ENCODE peak calls at places on chromosomes 5 and 9, in eight cellular contexts. One of them, this sample, is unnamed.

GRCh38 chr5:73780297-73781080 is 154.5 kb downstream of the ARHGEF28 start:
- DNase-seq in mesenchymal stem cell: no peak
- DNase-seq in mammary epithelial cell: no peak
- DNase-seq in adrenal gland: no peak
- DNase-seq in GM23338: no peak
- DNase-seq in heart right ventricle: peak; percentile 23
- DNase-seq in HepG2: no peak
- DNase-seq in cardiac muscle cell: no peak
- DNase-seq in this sample: no peak

GRCh38 chr5:109411627-109412026 is 1.9 kb upstream of the PJA2 start:
- DNase-seq in mesenchymal stem cell: peak; percentile 97
- DNase-seq in mammary epithelial cell: peak; percentile 89
- DNase-seq in adrenal gland: no peak
- DNase-seq in GM23338: no peak
- DNase-seq in heart right ventricle: no peak
- DNase-seq in HepG2: no peak
- DNase-seq in cardiac muscle cell: no peak
- DNase-seq in this sample: peak; percentile 80

GRCh38 chr5:75337366-75338021 is 474 bp downstream of the HMGCR start:
- DNase-seq in mesenchymal stem cell: no peak
- DNase-seq in mammary epithelial cell: peak; percentile 14
- DNase-seq in adrenal gland: peak; percentile 64
- DNase-seq in GM23338: no peak
- DNase-seq in heart right ventricle: peak; percentile 23
- DNase-seq in HepG2: no peak
- DNase-seq in cardiac muscle cell: peak; percentile 62
- DNase-seq in this sample: peak; percentile 45

GRCh38 chr9:134525841-134526797 is 115.5 kb upstream of the COL5A1 start:
- DNase-seq in mesenchymal stem cell: peak; percentile 42
- DNase-seq in mammary epithelial cell: no peak
- DNase-seq in adrenal gland: no peak
- DNase-seq in GM23338: no peak
- DNase-seq in heart right ventricle: peak; percentile 55
- DNase-seq in HepG2: no peak
- DNase-seq in cardiac muscle cell: no peak
- DNase-seq in this sample: no peak

GRCh38 chr9:80504525-80505235 is 932.9 kb downstream of the TLE4 start:
- DNase-seq in mesenchymal stem cell: peak; percentile 34
- DNase-seq in mammary epithelial cell: no peak
- DNase-seq in adrenal gland: no peak
- DNase-seq in GM23338: no peak
- DNase-seq in heart right ventricle: no peak
- DNase-seq in HepG2: no peak
- DNase-seq in cardiac muscle cell: no peak
- DNase-seq in this sample: no peak

GRCh38 chr5:153546566-153546965 is 56.1 kb downstream of the GRIA1 start:
- DNase-seq in mesenchymal stem cell: no peak
- DNase-seq in mammary epithelial cell: peak; percentile 44
- DNase-seq in adrenal gland: no peak
- DNase-seq in GM23338: no peak
- DNase-seq in heart right ventricle: no peak
- DNase-seq in HepG2: no peak
- DNase-seq in cardiac muscle cell: no peak
- DNase-seq in this sample: no peak

GRCh38 chr9:134169166-134169565 is 4.8 kb upstream of the RNU6ATAC start:
- DNase-seq in mesenchymal stem cell: no peak
- DNase-seq in mammary epithelial cell: no peak
- DNase-seq in adrenal gland: no peak
- DNase-seq in GM23338: no peak
- DNase-seq in heart right ventricle: no peak
- DNase-seq in HepG2: no peak
- DNase-seq in cardiac muscle cell: no peak
- DNase-seq in this sample: no peak

GRCh38 chr5:139052975-139053374 is 145.2 kb downstream of the SIL1 start:
- DNase-seq in mesenchymal stem cell: no peak
- DNase-seq in mammary epithelial cell: no peak
- DNase-seq in adrenal gland: no peak
- DNase-seq in GM23338: peak; percentile 51
- DNase-seq in heart right ventricle: no peak
- DNase-seq in HepG2: no peak
- DNase-seq in cardiac muscle cell: no peak
- DNase-seq in this sample: no peak

GRCh38 chr9:76996700-76997099 is 22.8 kb upstream of the FOXB2 start:
- DNase-seq in mesenchymal stem cell: peak; percentile 30
- DNase-seq in mammary epithelial cell: no peak
- DNase-seq in adrenal gland: no peak
- DNase-seq in GM23338: peak; percentile 81
- DNase-seq in heart right ventricle: peak; percentile 25
- DNase-seq in HepG2: peak; percentile 12
- DNase-seq in cardiac muscle cell: peak; percentile 65
- DNase-seq in this sample: peak; percentile 4

GRCh38 chr5:159341914-159342313 is 11.6 kb upstream of the IL12B start:
- DNase-seq in mesenchymal stem cell: peak; percentile 77
- DNase-seq in mammary epithelial cell: peak; percentile 90
- DNase-seq in adrenal gland: peak; percentile 87
- DNase-seq in GM23338: no peak
- DNase-seq in heart right ventricle: peak; percentile 63
- DNase-seq in HepG2: peak; percentile 62
- DNase-seq in cardiac muscle cell: peak; percentile 45
- DNase-seq in this sample: peak; percentile 80

GRCh38 chr9:94164756-94165549 is 80.7 kb downstream of the PTPDC1 start:
- DNase-seq in mesenchymal stem cell: no peak
- DNase-seq in mammary epithelial cell: no peak
- DNase-seq in adrenal gland: no peak
- DNase-seq in GM23338: no peak
- DNase-seq in heart right ventricle: no peak
- DNase-seq in HepG2: no peak
- DNase-seq in cardiac muscle cell: no peak
- DNase-seq in this sample: no peak

GRCh38 chr9:137411670-137412380 is 11.1 kb downstream of the EXD3 start:
- DNase-seq in mesenchymal stem cell: peak; percentile 86
- DNase-seq in mammary epithelial cell: peak; percentile 82
- DNase-seq in adrenal gland: peak; percentile 80
- DNase-seq in GM23338: no peak
- DNase-seq in heart right ventricle: peak; percentile 89
- DNase-seq in HepG2: no peak
- DNase-seq in cardiac muscle cell: no peak
- DNase-seq in this sample: peak; percentile 88

GRCh38 chr9:91761362-91761761 is 188.7 kb downstream of the ROR2 start:
- DNase-seq in mesenchymal stem cell: no peak
- DNase-seq in mammary epithelial cell: no peak
- DNase-seq in adrenal gland: no peak
- DNase-seq in GM23338: no peak
- DNase-seq in heart right ventricle: no peak
- DNase-seq in HepG2: no peak
- DNase-seq in cardiac muscle cell: no peak
- DNase-seq in this sample: no peak

GRCh38 chr5:81035522-81035921 is 75.4 kb downstream of the RASGRF2 start:
- DNase-seq in mesenchymal stem cell: no peak
- DNase-seq in mammary epithelial cell: no peak
- DNase-seq in adrenal gland: no peak
- DNase-seq in GM23338: no peak
- DNase-seq in heart right ventricle: no peak
- DNase-seq in HepG2: no peak
- DNase-seq in cardiac muscle cell: no peak
- DNase-seq in this sample: no peak

GRCh38 chr5:115812372-115812771 is 4.1 kb downstream of the CDO1 start:
- DNase-seq in mesenchymal stem cell: no peak
- DNase-seq in mammary epithelial cell: no peak
- DNase-seq in adrenal gland: no peak
- DNase-seq in GM23338: no peak
- DNase-seq in heart right ventricle: no peak
- DNase-seq in HepG2: no peak
- DNase-seq in cardiac muscle cell: no peak
- DNase-seq in this sample: no peak

GRCh38 chr5:160507181-160507811 is 85.6 kb downstream of the PTTG1 start:
- DNase-seq in mesenchymal stem cell: no peak
- DNase-seq in mammary epithelial cell: peak; percentile 81
- DNase-seq in adrenal gland: no peak
- DNase-seq in GM23338: no peak
- DNase-seq in heart right ventricle: no peak
- DNase-seq in HepG2: no peak
- DNase-seq in cardiac muscle cell: no peak
- DNase-seq in this sample: no peak

GRCh38 chr5:11531805-11532204 is 372.4 kb downstream of the CTNND2 start:
- DNase-seq in mesenchymal stem cell: no peak
- DNase-seq in mammary epithelial cell: no peak
- DNase-seq in adrenal gland: no peak
- DNase-seq in GM23338: no peak
- DNase-seq in heart right ventricle: peak; percentile 8
- DNase-seq in HepG2: no peak
- DNase-seq in cardiac muscle cell: peak; percentile 21
- DNase-seq in this sample: no peak

DNA sequence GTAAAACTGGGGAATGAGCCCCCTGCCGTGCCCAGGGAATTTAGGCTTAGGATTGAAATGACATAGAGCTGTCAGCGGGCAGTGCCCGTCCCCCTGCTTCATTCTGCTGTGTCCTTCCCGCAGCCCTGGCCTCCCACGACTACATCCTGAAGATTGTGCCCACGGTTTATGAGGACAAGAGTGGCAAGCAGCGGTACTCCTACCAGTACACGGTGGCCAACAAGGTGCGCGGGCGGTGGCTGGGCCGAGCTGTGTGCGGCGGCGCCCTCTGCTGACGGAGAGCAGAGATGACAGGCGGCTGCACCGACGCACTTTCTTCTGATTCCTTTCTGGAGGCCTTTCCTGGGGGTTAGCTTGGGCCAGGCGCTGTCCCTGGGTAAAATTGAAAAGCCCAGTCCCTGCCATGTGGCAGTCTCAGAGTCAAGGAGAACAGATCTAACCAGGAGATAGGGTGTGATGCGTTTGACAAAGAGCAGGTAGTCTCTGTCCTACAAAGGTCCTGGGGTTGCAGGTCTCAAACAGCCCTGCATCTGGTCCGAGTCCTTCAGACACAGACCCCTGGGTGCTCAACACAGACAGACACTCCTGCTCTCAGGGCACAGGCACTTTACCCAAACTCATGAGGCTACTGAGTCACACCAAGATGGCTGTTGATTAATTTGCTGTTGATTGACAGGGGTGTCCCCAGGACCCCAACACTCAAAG is 26.8 kb upstream of the RPL26L1 start:
- DNase-seq in mesenchymal stem cell: peak; percentile 67
- DNase-seq in mammary epithelial cell: peak; percentile 40
- DNase-seq in adrenal gland: peak; percentile 71
- DNase-seq in GM23338: peak; percentile 79
- DNase-seq in heart right ventricle: peak; percentile 67
- DNase-seq in HepG2: peak; percentile 23
- DNase-seq in cardiac muscle cell: peak; percentile 80
- DNase-seq in this sample: peak; percentile 85
- H3K4me1 ChIP-seq in mesenchymal stem cell: peaks cover 15% of the 10 kb centered on the region
- H3K4me1 ChIP-seq in mammary epithelial cell: peaks cover 9% of the 10 kb centered on the region
- H3K4me1 ChIP-seq in adrenal gland: peaks cover 18% of the 10 kb centered on the region
- H3K4me1 ChIP-seq in GM23338: no peaks in the 10 kb centered on the region
- H3K4me1 ChIP-seq in heart right ventricle: peaks cover 26% of the 10 kb centered on the region
- H3K4me1 ChIP-seq in HepG2: no peaks in the 10 kb centered on the region
- H3K4me1 ChIP-seq in cardiac muscle cell: no peaks in the 10 kb centered on the region
- H3K4me1 ChIP-seq in this sample: peaks cover 46% of the 10 kb centered on the region

GRCh38 chr9:110752766-110753165 is 84.2 kb downstream of the MUSK start:
- DNase-seq in mesenchymal stem cell: peak; percentile 35
- DNase-seq in mammary epithelial cell: peak; percentile 95
- DNase-seq in adrenal gland: no peak
- DNase-seq in GM23338: no peak
- DNase-seq in heart right ventricle: no peak
- DNase-seq in HepG2: no peak
- DNase-seq in cardiac muscle cell: no peak
- DNase-seq in this sample: peak; percentile 65

GRCh38 chr9:110758201-110758600 is 89.6 kb downstream of the MUSK start:
- DNase-seq in mesenchymal stem cell: no peak
- DNase-seq in mammary epithelial cell: no peak
- DNase-seq in adrenal gland: no peak
- DNase-seq in GM23338: no peak
- DNase-seq in heart right ventricle: no peak
- DNase-seq in HepG2: no peak
- DNase-seq in cardiac muscle cell: no peak
- DNase-seq in this sample: no peak

GRCh38 chr9:110753734-110754231 is 85.2 kb downstream of the MUSK start:
- DNase-seq in mesenchymal stem cell: peak; percentile 47
- DNase-seq in mammary epithelial cell: peak; percentile 56
- DNase-seq in adrenal gland: no peak
- DNase-seq in GM23338: no peak
- DNase-seq in heart right ventricle: no peak
- DNase-seq in HepG2: no peak
- DNase-seq in cardiac muscle cell: no peak
- DNase-seq in this sample: no peak

GRCh38 chr9:110750272-110750671 is 81.7 kb downstream of the MUSK start:
- DNase-seq in mesenchymal stem cell: no peak
- DNase-seq in mammary epithelial cell: no peak
- DNase-seq in adrenal gland: no peak
- DNase-seq in GM23338: no peak
- DNase-seq in heart right ventricle: peak; percentile 18
- DNase-seq in HepG2: no peak
- DNase-seq in cardiac muscle cell: no peak
- DNase-seq in this sample: no peak

GRCh38 chr9:110755179-110755578 is 86.6 kb downstream of the MUSK start:
- DNase-seq in mesenchymal stem cell: no peak
- DNase-seq in mammary epithelial cell: peak; percentile 44
- DNase-seq in adrenal gland: no peak
- DNase-seq in GM23338: no peak
- DNase-seq in heart right ventricle: no peak
- DNase-seq in HepG2: no peak
- DNase-seq in cardiac muscle cell: no peak
- DNase-seq in this sample: no peak
- H3K4me1 ChIP-seq in mesenchymal stem cell: peaks cover 2% of the 10 kb centered on the region
- H3K4me1 ChIP-seq in mammary epithelial cell: peaks cover 20% of the 10 kb centered on the region
- H3K4me1 ChIP-seq in adrenal gland: no peaks in the 10 kb centered on the region
- H3K4me1 ChIP-seq in GM23338: no peaks in the 10 kb centered on the region
- H3K4me1 ChIP-seq in heart right ventricle: no peaks in the 10 kb centered on the region
- H3K4me1 ChIP-seq in HepG2: no peaks in the 10 kb centered on the region
- H3K4me1 ChIP-seq in cardiac muscle cell: no peaks in the 10 kb centered on the region
- H3K4me1 ChIP-seq in this sample: peaks cover 19% of the 10 kb centered on the region

GRCh38 chr5:1807479-1808185 is 6.4 kb downstream of the NDUFS6 start:
- DNase-seq in mesenchymal stem cell: no peak
- DNase-seq in mammary epithelial cell: no peak
- DNase-seq in adrenal gland: no peak
- DNase-seq in GM23338: no peak
- DNase-seq in heart right ventricle: no peak
- DNase-seq in HepG2: no peak
- DNase-seq in cardiac muscle cell: no peak
- DNase-seq in this sample: no peak
- H3K4me1 ChIP-seq in mesenchymal stem cell: peaks cover 9% of the 10 kb centered on the region
- H3K4me1 ChIP-seq in mammary epithelial cell: peaks cover 21% of the 10 kb centered on the region
- H3K4me1 ChIP-seq in adrenal gland: peaks cover under 1% of the 10 kb centered on the region
- H3K4me1 ChIP-seq in GM23338: no peaks in the 10 kb centered on the region
- H3K4me1 ChIP-seq in heart right ventricle: peaks cover 39% of the 10 kb centered on the region
- H3K4me1 ChIP-seq in HepG2: peaks cover 15% of the 10 kb centered on the region
- H3K4me1 ChIP-seq in cardiac muscle cell: peaks cover 30% of the 10 kb centered on the region
- H3K4me1 ChIP-seq in this sample: no peaks in the 10 kb centered on the region

GRCh38 chr9:109149722-109150121 is 17.3 kb downstream of the FRRS1L start:
- DNase-seq in mesenchymal stem cell: no peak
- DNase-seq in mammary epithelial cell: no peak
- DNase-seq in adrenal gland: no peak
- DNase-seq in GM23338: no peak
- DNase-seq in heart right ventricle: no peak
- DNase-seq in HepG2: no peak
- DNase-seq in cardiac muscle cell: no peak
- DNase-seq in this sample: no peak
- H3K4me1 ChIP-seq in mesenchymal stem cell: no peaks in the 10 kb centered on the region
- H3K4me1 ChIP-seq in mammary epithelial cell: no peaks in the 10 kb centered on the region
- H3K4me1 ChIP-seq in adrenal gland: no peaks in the 10 kb centered on the region
- H3K4me1 ChIP-seq in GM23338: no peaks in the 10 kb centered on the region
- H3K4me1 ChIP-seq in heart right ventricle: no peaks in the 10 kb centered on the region
- H3K4me1 ChIP-seq in HepG2: peaks cover 24% of the 10 kb centered on the region
- H3K4me1 ChIP-seq in cardiac muscle cell: no peaks in the 10 kb centered on the region
- H3K4me1 ChIP-seq in this sample: no peaks in the 10 kb centered on the region

GRCh38 chr9:110095776-110096175 is 112.2 kb downstream of the C9orf152 start:
- DNase-seq in mesenchymal stem cell: peak; percentile 85
- DNase-seq in mammary epithelial cell: peak; percentile 52
- DNase-seq in adrenal gland: no peak
- DNase-seq in GM23338: no peak
- DNase-seq in heart right ventricle: no peak
- DNase-seq in HepG2: no peak
- DNase-seq in cardiac muscle cell: no peak
- DNase-seq in this sample: no peak
- H3K4me1 ChIP-seq in mesenchymal stem cell: peaks cover 6% of the 10 kb centered on the region
- H3K4me1 ChIP-seq in mammary epithelial cell: peaks cover 36% of the 10 kb centered on the region
- H3K4me1 ChIP-seq in adrenal gland: peaks cover 9% of the 10 kb centered on the region
- H3K4me1 ChIP-seq in GM23338: peaks cover 17% of the 10 kb centered on the region
- H3K4me1 ChIP-seq in heart right ventricle: peaks cover 74% of the 10 kb centered on the region
- H3K4me1 ChIP-seq in HepG2: peaks cover 3% of the 10 kb centered on the region
- H3K4me1 ChIP-seq in cardiac muscle cell: peaks cover 27% of the 10 kb centered on the region
- H3K4me1 ChIP-seq in this sample: peaks cover 36% of the 10 kb centered on the region